ENCODE peak calls at places on chromosomes 6 and 20, in six cellular contexts. Q is PC-9, B is GM23248, H is HCT116, A is OCI-LY7, E is MM.1S. T is an unnamed sample. For H3K9me3 and H3K9me2, the result is how much of the 10 kb centered on the place peaks cover.

GRCh38 chr20:17562804-17563305 is 7.0 kb upstream of the DSTN start:
- DNase-seq in A (no peak), Q (peak), E (no peak), B (peak), H (no peak), T (no peak)

GRCh38 chr6:28756555-28756918 is 167.2 kb downstream of the TRIM27 start:
- DNase-seq in H (no peak), Q (no peak), E (no peak), A (no peak), B (no peak), T (no peak)

GRCh38 chr6:69232506-69233194 is 564.2 kb downstream of the LMBRD1 start:
- DNase-seq in A (peak), Q (peak), E (peak), B (peak), H (no peak), T (peak)

GRCh38 chr6:158978752-158979151 is 21.2 kb downstream of the RSPH3 start:
- DNase-seq in H (no peak), Q (no peak), A (no peak), E (no peak), B (peak), T (peak)

GRCh38 chr6:36703982-36704381 is 6.4 kb downstream of the RAB44 start:
- DNase-seq in E (no peak), Q (no peak), H (no peak), B (no peak), A (no peak), T (no peak)

GRCh38 chr6:15510536-15511247 is 152.1 kb downstream of the DTNBP1 start:
- DNase-seq in E (no peak), A (no peak), Q (no peak), H (no peak), B (no peak), T (no peak)

GRCh38 chr6:170199716-170200115 is 91.2 kb downstream of the DLL1 start:
- DNase-seq in H (no peak), B (no peak), Q (no peak), E (no peak), A (no peak), T (no peak)

GRCh38 chr6:53342210-53342609 is 6.5 kb downstream of the ELOVL5 start:
- DNase-seq in E (no peak), B (no peak), H (no peak), Q (no peak), A (no peak), T (no peak)

GRCh38 chr6:139161817-139162284 is 27.0 kb downstream of the HECA start:
- DNase-seq in A (peak), E (peak), Q (no peak), B (peak), H (no peak), T (peak)

GRCh38 chr20:21640556-21640955 is 64.9 kb upstream of the PAX1 start:
- DNase-seq in E (peak), Q (peak), H (peak), A (peak), B (no peak), T (peak)

GRCh38 chr6:1696495-1696850 is 86.8 kb downstream of the FOXC1 start:
- DNase-seq in H (no peak), B (no peak), E (no peak), A (no peak), Q (no peak), T (no peak)

GRCh38 chr6:134295953-134296553 is 21.9 kb downstream of the SGK1 start:
- DNase-seq in A (peak), Q (peak), B (peak), E (peak), H (peak), T (no peak)

GRCh38 chr6:71420693-71421328 is 132.2 kb downstream of the OGFRL1 start:
- DNase-seq in H (no peak), A (no peak), B (peak), E (peak), Q (peak), T (no peak)

GRCh38 chr6:10151144-10151915 is 263.5 kb downstream of the TFAP2A start:
- DNase-seq in Q (no peak), A (no peak), E (no peak), H (no peak), B (no peak), T (no peak)

GRCh38 chr6:1312444-1313363 is 806 bp downstream of the FOXQ1 start:
- DNase-seq in H (no peak), E (no peak), A (no peak), Q (peak), B (peak), T (no peak)

GRCh38 chr20:46348231-46348803 is 40.0 kb upstream of the CDH22 start:
- DNase-seq in Q (no peak), B (peak), H (no peak), E (no peak), A (no peak), T (peak)

GRCh38 chr6:52359403-52359802 is 2.5 kb upstream of the PAQR8 start:
- DNase-seq in E (no peak), B (no peak), A (no peak), H (no peak), Q (no peak), T (no peak)

GRCh38 chr6:107509506-107509905 is 19.6 kb downstream of the SOBP start:
- DNase-seq in Q (peak), A (no peak), H (no peak), B (no peak), E (no peak), T (no peak)

GRCh38 chr6:81557811-81558210 is 194.7 kb downstream of the TENT5A start:
- DNase-seq in H (no peak), E (no peak), Q (no peak), A (no peak), B (peak), T (no peak)

GRCh38 chr20:3820048-3820900 is at the start of gene AP5S1:
- DNase-seq in B (peak), E (peak), H (peak), A (peak), Q (peak), T (peak)

GRCh38 chr6:35090734-35091133 is 50.4 kb downstream of the TCP11 start:
- DNase-seq in E (no peak), A (no peak), B (no peak), Q (no peak), H (no peak), T (no peak)

GRCh38 chr6:106025655-106026054 is 60.5 kb upstream of the PRDM1 start:
- DNase-seq in A (no peak), Q (no peak), B (peak), H (no peak), E (no peak), T (no peak)

GRCh38 chr6:46022110-46022948 is 6.7 kb upstream of the CLIC5 start:
- DNase-seq in B (no peak), H (no peak), E (no peak), Q (no peak), A (no peak), T (no peak)

GRCh38 chr20:53159144-53159543 is 187.0 kb downstream of the TSHZ2 start:
- DNase-seq in H (no peak), E (no peak), B (no peak), A (no peak), Q (no peak), T (no peak)

GRCh38 chr20:58238490-58238889 is 10.0 kb upstream of the ANKRD60 start:
- DNase-seq in E (no peak), A (no peak), B (no peak), Q (no peak), H (no peak), T (no peak)

GRCh38 chr6:112912351-112913101 is 565.4 kb downstream of the RFPL4B start:
- DNase-seq in E (no peak), B (peak), Q (no peak), H (no peak), A (no peak), T (no peak)

GRCh38 chr6:112910256-112910655 is 563.1 kb downstream of the RFPL4B start:
- DNase-seq in H (no peak), A (no peak), B (peak), Q (no peak), E (no peak), T (no peak)

GRCh38 chr6:112906737-112907136 is 559.6 kb downstream of the RFPL4B start:
- DNase-seq in H (no peak), A (no peak), E (no peak), Q (no peak), B (peak), T (no peak)

GRCh38 chr6:112909781-112910180 is 562.7 kb downstream of the RFPL4B start:
- DNase-seq in A (no peak), Q (peak), B (peak), E (no peak), H (no peak), T (no peak)

DNA sequence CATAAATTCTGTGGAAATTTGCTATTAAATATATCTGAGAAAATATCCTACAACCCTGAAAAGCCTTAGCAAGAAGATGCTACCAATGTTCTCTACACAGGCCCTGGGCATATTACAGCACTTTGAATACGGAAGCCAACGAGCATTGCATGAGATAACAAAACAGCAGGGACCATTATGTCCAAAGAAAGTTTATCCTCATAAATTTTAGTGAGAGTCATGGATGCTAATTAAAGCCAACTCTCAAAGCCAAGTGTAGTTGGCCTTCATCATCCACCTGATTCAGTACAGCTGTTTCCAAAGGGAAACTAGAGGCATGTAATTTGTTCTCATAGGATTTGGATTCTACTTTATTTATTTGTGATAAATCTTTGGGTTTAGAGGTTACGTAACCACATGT is 564.8 kb downstream of the RFPL4B start:
- DNase-seq in B (peak), H (no peak), A (no peak), E (no peak), Q (no peak), T (no peak)
- H3K4me3 ChIP-seq in B (no peak), H (no peak), A (no peak), E (no peak), Q (no peak), T (no peak)

GRCh38 chr20:56308036-56308435 is 50.7 kb upstream of the FAM210B start:
- DNase-seq in H (no peak), Q (no peak), A (no peak), E (no peak), B (no peak), T (no peak)
- H3K9me3 ChIP-seq in H (under half), Q (under half), A (under half), E (under half), B (under half), T (under half)

DNA sequence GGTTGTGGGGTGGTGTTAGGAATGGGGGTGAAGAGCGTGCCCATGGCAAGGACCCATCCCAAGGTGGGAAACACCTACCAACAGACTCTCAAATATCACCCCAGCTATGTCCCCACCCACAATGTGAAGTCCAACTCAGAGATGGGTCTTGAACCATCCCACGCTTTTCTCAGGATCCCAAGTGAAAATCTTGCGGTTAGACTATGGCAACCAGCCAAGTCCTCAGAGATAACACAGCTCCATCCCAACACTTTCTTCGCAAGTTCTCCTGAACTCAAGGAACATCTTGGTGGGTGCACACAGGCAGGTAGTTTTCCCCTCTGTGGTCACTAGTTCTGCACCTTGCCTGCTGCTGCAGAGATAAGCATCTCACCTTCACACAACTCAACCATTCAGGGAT is 116.0 kb downstream of the CDC5L start:
- DNase-seq in Q (no peak), H (no peak), A (no peak), B (no peak), E (no peak), T (no peak)
- H3K9me2 ChIP-seq in Q (under half), H (under half), A (under half), B (under half), E (under half), T (under half)

GRCh38 chr6:125816828-125817280 is 26.1 kb downstream of the NCOA7 start:
- DNase-seq in B (peak), Q (no peak), A (no peak), H (no peak), E (no peak), T (no peak)
- H3K4me3 ChIP-seq in B (no peak), Q (no peak), A (no peak), H (no peak), E (no peak), T (no peak)

DNA sequence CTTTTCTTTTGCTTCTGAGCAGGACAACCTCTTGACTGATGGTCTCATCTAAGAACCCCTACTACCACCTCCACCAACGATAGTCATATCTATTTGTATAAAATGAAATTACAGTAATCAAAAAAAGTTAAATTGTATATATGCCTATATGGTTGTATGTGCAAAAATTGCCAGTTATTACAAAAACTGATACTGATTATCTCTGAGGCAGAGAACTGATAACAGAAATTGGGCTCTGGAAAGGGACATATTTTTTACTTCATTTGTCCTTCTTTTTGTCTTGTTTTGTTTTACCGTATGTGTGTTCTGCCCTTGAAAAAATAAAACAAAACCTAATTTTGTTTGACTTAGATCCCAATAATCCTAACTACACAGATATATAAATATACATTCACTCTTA is 574.4 kb upstream of the NOX3 start:
- DNase-seq in A (no peak), Q (no peak), B (no peak), H (no peak), E (no peak), T (no peak)
- H3K9me3 ChIP-seq in A (under half), Q (under half), B (under half), H (under half), E (under half), T (under half)

GRCh38 chr6:157449610-157450009 is 68.6 kb downstream of the ZDHHC14 start:
- DNase-seq in Q (no peak), B (no peak), H (no peak), A (no peak), E (no peak), T (no peak)

GRCh38 chr6:157453978-157454377 is 73.0 kb downstream of the ZDHHC14 start:
- DNase-seq in B (no peak), Q (no peak), A (no peak), E (no peak), H (no peak), T (no peak)

GRCh38 chr6:157453131-157453530 is 72.1 kb downstream of the ZDHHC14 start:
- DNase-seq in A (no peak), B (no peak), H (no peak), E (no peak), Q (no peak), T (no peak)

GRCh38 chr6:157455028-157455714 is 74.2 kb downstream of the ZDHHC14 start:
- DNase-seq in E (no peak), H (no peak), B (no peak), Q (no peak), A (no peak), T (no peak)

GRCh38 chr6:157452096-157452495 is 71.1 kb downstream of the ZDHHC14 start:
- DNase-seq in A (no peak), B (no peak), E (no peak), Q (no peak), H (no peak), T (no peak)
- H3K9me2 ChIP-seq in A (under half), B (under half), E (under half), Q (under half), H (under half), T (under half)

GRCh38 chr6:93418448-93419303 is 683 bp downstream of the EPHA7 start:
- DNase-seq in E (peak), Q (peak), A (no peak), B (peak), H (no peak), T (no peak)

GRCh38 chr6:93418113-93418447 is 1.3 kb downstream of the EPHA7 start:
- DNase-seq in A (no peak), H (no peak), B (no peak), E (no peak), Q (no peak), T (no peak)

GRCh38 chr6:93417421-93417996 is 1.9 kb downstream of the EPHA7 start:
- DNase-seq in E (peak), Q (no peak), A (no peak), H (no peak), B (peak), T (no peak)

GRCh38 chr6:93419304-93420162 is at the start of gene EPHA7:
- DNase-seq in A (no peak), Q (peak), E (peak), H (no peak), B (peak), T (no peak)

DNA sequence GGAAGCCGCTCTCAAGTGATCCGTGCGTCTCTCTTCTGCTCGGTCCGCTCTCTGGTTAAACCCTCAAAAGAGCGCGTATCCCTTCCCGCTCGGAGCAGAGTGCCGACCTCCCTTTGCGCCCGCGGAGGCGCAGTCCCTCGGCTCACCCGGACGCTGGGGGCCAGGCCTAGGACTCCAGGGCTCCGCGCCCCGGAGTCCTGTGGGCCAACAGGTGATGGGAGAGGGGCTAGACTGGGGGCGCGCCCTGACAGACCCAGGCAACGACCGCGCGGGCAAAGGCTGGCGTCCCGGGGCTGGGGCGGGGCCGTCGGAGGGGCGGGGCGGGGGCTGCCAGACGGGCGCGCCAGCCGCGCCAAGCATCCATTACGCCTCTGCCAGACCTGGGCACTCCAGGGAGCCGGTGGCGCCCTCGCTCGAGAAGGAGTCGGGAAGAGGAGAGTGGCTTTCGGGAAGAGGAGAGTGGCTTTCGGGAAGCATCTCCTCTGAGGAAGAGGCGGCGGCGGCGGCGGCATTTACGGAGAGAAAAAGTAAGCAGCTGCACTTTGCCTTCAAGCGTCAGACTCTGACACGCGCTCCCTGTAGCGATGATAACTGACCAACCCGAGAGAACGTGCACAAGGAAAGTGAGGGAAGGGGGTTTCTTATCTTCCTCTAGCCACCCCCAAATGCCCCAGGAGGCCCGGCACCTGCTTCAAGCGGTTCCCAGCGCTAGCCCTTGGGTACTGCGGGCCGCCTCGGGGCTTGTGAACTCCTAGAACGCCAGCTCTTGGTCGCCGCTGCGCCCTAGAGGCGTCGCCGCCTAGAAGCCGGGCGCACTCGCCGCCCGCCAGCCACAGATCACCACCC is 2.6 kb downstream of the EPHA7 start:
- DNase-seq in H (no peak), E (peak), Q (no peak), A (no peak), B (peak), T (no peak)
- H3K4me3 ChIP-seq in H (no peak), E (peak), Q (no peak), A (no peak), B (no peak), T (no peak)

GRCh38 chr20:47524385-47524784 is 22.7 kb downstream of the NCOA3 start:
- DNase-seq in Q (no peak), A (no peak), H (no peak), B (no peak), E (no peak), T (no peak)

GRCh38 chr20:47515843-47516242 is 14.2 kb downstream of the NCOA3 start:
- DNase-seq in Q (no peak), B (no peak), H (no peak), E (no peak), A (no peak), T (no peak)

GRCh38 chr20:47527004-47527800 is 25.5 kb downstream of the NCOA3 start:
- DNase-seq in H (no peak), A (no peak), B (no peak), Q (no peak), E (no peak), T (no peak)

GRCh38 chr20:47521059-47521808 is 19.5 kb downstream of the NCOA3 start:
- DNase-seq in E (no peak), A (no peak), B (no peak), Q (no peak), H (no peak), T (no peak)
- H3K9me3 ChIP-seq in E (under half), A (under half), B (under half), Q (under half), H (under half), T (under half)